ENCODE peak calls at places on chromosomes 3 and 15, in five cellular contexts. Y is T-helper 2 cell; P is PC-3; N is glutamatergic neuron; R is naive thymus-derived CD8-positive, alpha-beta T cell. O is an unnamed sample.
A peak's percentile ranks its signal among the peaks of the same experiment; 100 is the strongest.

GRCh38 chr3:191412764-191413163 is 48.2 kb upstream of the PYDC2 start:
- DNase-seq in R (no peak), Y (no peak), P (peak; percentile 92), N (peak; percentile 30), O (no peak)

GRCh38 chr3:127735767-127736693 is 63.3 kb downstream of the ABTB1 start:
- DNase-seq in N (no peak), Y (no peak), P (peak; percentile 54), R (no peak), O (no peak)

GRCh38 chr3:193347507-193348501 is 30.7 kb downstream of the ATP13A5 start:
- DNase-seq in Y (no peak), R (no peak), N (no peak), P (no peak), O (no peak)

GRCh38 chr15:59522988-59523461 is 85.0 kb downstream of the FAM81A start:
- DNase-seq in N (no peak), R (peak; percentile 42), P (no peak), Y (no peak), O (peak; percentile 3)

GRCh38 chr3:131848111-131848510 is 186.7 kb downstream of the CPNE4 start:
- DNase-seq in P (no peak), Y (no peak), R (no peak), N (no peak), O (no peak)

GRCh38 chr3:111590096-111590491 is 5.1 kb downstream of the ZBED2 start:
- DNase-seq in P (peak; percentile 38), N (no peak), Y (no peak), R (no peak), O (no peak)

GRCh38 chr3:184713521-184713920 is 1.7 kb upstream of the MAGEF1 start:
- DNase-seq in Y (no peak), P (no peak), N (no peak), R (no peak), O (no peak)

GRCh38 chr3:61997112-61997511 is 376.2 kb downstream of the FEZF2 start:
- DNase-seq in N (no peak), Y (no peak), P (no peak), R (no peak), O (no peak)

GRCh38 chr3:27715454-27715806 is 6.7 kb downstream of the EOMES start:
- DNase-seq in Y (no peak), N (no peak), P (no peak), R (no peak), O (no peak)

GRCh38 chr3:67006460-67006859 is 8.4 kb downstream of the KBTBD8 start:
- DNase-seq in Y (no peak), N (no peak), P (no peak), R (no peak), O (no peak)

GRCh38 chr3:29153811-29154210 is 127.1 kb upstream of the RBMS3 start:
- DNase-seq in P (no peak), Y (no peak), R (no peak), N (no peak), O (no peak)

GRCh38 chr3:52471371-52472238 is 16.2 kb downstream of the NISCH start:
- DNase-seq in N (peak; percentile 75), Y (no peak), P (peak; percentile 55), R (no peak), O (no peak)

GRCh38 chr3:81245505-81245904 is 515.9 kb downstream of the GBE1 start:
- DNase-seq in Y (no peak), R (no peak), N (no peak), P (no peak), O (no peak)

GRCh38 chr15:79179108-79179561 is 88.6 kb upstream of the RASGRF1 start:
- DNase-seq in Y (no peak), R (no peak), N (peak; percentile 36), P (peak; percentile 94), O (no peak)